ENCODE peak calls at places on chromosomes 4 and X, in nine cellular contexts. Q is fibroblast of pulmonary artery; Z is body of pancreas; M is adipocyte; L is ovary; J is CD8-positive, alpha-beta T cell; S is CD4-positive, CD25-positive, alpha-beta regulatory T cell; K is brain microvascular endothelial cell; V is mucosa of descending colon. D is an unnamed sample.

GRCh38 chr4:45679411-45679810 is 444.4 kb downstream of the GABRG1 start:
- DNase-seq in L (no peak), Q (no peak), M (no peak), Z (no peak), K (no peak), V (no peak), S (no peak), J (no peak), D (no peak)

GRCh38 chr4:152590179-152591031 is 54.5 kb upstream of the FBXW7 start:
- DNase-seq in J (no peak), S (no peak), L (no peak), Z (no peak), M (peak), K (peak), V (no peak), Q (peak), D (no peak)

GRCh38 chr4:1246901-1247810 is 1.8 kb downstream of the CTBP1 start:
- DNase-seq in J (no peak), V (peak), S (peak), Z (peak), K (no peak), Q (no peak), L (peak), M (peak), D (peak)

GRCh38 chr4:182778222-182778982 is 138.8 kb downstream of the DCTD start:
- DNase-seq in M (no peak), L (no peak), Z (no peak), Q (no peak), J (no peak), S (no peak), K (no peak), V (no peak), D (no peak)

GRCh38 chr4:732480-732879 is 26.8 kb downstream of the PCGF3 start:
- DNase-seq in J (no peak), K (no peak), Q (no peak), M (no peak), L (no peak), V (no peak), Z (no peak), S (no peak), D (no peak)

GRCh38 chr4:154039435-154040061 is 250.7 kb upstream of the SFRP2 start:
- DNase-seq in L (no peak), Z (no peak), M (no peak), J (no peak), V (no peak), K (no peak), Q (peak), S (no peak), D (no peak)

GRCh38 chr4:81052119-81053068 is 21.9 kb downstream of the BMP3 start:
- DNase-seq in L (peak), Z (peak), M (peak), J (peak), V (peak), Q (peak), K (peak), S (peak), D (peak)

GRCh38 chrX:7263961-7264360 is 116.0 kb upstream of the PUDP start:
- DNase-seq in J (no peak), Q (no peak), V (no peak), M (no peak), Z (no peak), S (no peak), L (no peak), K (no peak), D (peak)

GRCh38 chrX:5388087-5388486 is 840.6 kb downstream of the NLGN4X start:
- DNase-seq in Z (no peak), Q (no peak), K (no peak), S (no peak), V (no peak), M (no peak), L (no peak), J (no peak), D (peak)

GRCh38 chr4:87973283-87974169 is 2.0 kb upstream of the SPP1 start:
- DNase-seq in M (peak), Z (peak), S (peak), V (peak), K (peak), Q (peak), L (peak), J (peak), D (peak)

GRCh38 chr4:87977521-87978278 is 2.2 kb downstream of the SPP1 start:
- DNase-seq in K (no peak), M (no peak), Q (no peak), Z (no peak), S (no peak), L (no peak), J (no peak), V (no peak), D (no peak)

GRCh38 chr4:87975466-87975865 is at the start of gene SPP1:
- DNase-seq in K (peak), S (peak), V (no peak), J (no peak), L (no peak), Q (peak), Z (no peak), M (peak), D (peak)

GRCh38 chr4:87971866-87972265 is 3.6 kb upstream of the SPP1 start:
- DNase-seq in L (no peak), V (no peak), J (no peak), M (no peak), K (no peak), Z (no peak), S (no peak), Q (no peak), D (no peak)

DNA sequence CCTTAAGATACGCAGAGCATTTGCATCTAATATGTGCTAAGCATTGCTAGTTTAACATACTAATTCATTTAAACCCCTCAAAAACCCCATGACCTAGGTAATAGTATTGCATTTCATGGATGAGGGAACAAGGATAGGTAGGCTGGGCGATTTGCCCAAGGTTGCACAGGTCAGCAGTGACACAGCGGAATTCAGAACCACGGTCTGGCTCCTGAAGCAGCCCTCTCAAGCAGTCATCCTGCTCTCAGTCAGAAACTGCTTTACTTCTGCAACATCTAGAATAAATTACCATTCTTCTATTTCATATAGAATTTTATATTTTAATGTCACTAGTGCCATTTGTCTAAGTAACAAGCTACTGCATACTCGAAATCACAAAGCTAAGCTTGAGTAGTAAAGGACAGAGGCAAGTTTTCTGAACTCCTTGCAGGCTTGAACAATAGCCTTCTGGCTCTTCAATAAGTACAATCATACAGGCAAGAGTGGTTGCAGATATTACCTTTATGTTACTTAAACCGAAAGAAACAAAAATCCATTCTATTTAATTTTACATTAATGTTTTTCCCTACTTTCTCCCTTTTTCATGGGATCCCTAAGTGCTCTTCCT is 555 bp upstream of the SPP1 start:
- DNase-seq in S (no peak), Q (no peak), Z (peak), V (no peak), L (no peak), M (no peak), K (no peak), J (no peak), D (no peak)
- H3K4me3 ChIP-seq in S (no peak), Q (no peak), Z (no peak), V (no peak), L (no peak), M (no peak), K (no peak), J (no peak), D (no peak)

DNA sequence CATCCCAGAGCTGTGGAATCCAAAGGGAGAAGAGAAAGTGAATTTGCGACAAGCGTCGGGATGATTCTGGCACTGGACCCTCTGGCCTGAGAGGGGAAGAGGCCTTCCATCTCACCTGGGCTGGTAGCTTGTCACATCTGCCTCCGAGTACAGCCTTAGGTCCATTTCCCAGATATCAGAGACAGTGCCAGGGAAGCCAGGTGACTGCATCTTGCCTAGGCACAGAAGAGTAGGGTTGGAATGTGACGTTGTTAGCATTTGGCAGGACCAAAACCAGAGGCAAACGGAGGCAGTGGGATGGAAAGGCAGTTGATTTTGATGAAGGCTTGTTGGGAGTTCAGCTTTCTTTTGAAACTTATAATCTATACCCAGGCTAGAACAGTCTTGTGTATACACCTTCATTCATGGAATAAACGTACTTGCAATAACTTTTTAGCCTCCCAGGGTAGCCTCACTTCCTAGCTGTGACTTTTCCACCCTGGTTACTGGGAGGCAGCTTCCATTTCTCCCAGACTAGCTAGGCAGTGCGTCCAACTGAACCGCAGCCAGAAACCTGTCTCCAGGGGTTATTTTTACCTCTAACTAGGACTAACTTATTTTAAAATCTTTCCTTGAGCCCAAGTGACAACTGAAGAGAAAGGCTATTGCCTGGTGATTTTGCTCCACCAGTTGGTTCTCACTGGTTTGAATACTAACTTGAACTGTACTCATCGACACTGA is 5.9 kb downstream of the SOD3 start:
- DNase-seq in L (no peak), M (no peak), S (no peak), J (no peak), V (no peak), K (no peak), Z (no peak), Q (no peak), D (no peak)
- H3K4me3 ChIP-seq in L (peak), M (peak), S (no peak), J (no peak), V (no peak), K (no peak), Z (no peak), Q (no peak), D (no peak)

GRCh38 chrX:78945186-78945912 is at the start of gene P2RY10:
- DNase-seq in M (no peak), Z (no peak), Q (no peak), J (peak), K (no peak), S (peak), V (no peak), L (no peak), D (peak)
- H3K4me3 ChIP-seq in M (no peak), Z (no peak), Q (no peak), J (peak), K (no peak), S (peak), V (no peak), L (no peak), D (peak)

DNA sequence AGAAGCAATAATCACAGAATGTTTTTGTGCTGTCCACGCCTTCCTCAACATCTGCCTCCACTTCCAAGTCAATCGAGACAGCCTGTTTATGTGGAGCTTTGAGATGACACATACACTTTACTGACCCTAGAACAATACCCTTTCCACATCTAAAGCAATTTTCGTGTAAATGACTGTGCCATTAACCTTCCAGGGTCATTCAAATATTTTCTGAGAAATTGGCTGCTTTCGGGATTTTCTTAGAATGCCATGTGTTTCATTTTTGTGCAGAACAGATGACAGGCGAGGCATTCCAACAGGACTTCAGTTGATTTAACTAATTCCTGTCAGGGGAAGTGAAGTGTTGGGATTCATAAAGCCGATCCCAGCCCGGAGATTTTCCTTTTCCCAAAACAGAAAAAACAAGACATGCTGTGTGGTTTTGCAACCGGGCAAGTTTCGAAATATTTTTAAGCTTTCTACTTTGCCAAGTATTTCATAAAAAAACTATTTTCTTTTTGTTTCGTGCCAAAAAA is 73.9 kb downstream of the SORBS2 start:
- DNase-seq in V (no peak), J (no peak), Z (no peak), Q (peak), S (no peak), M (peak), L (no peak), K (peak), D (no peak)
- H3K4me3 ChIP-seq in V (no peak), J (no peak), Z (no peak), Q (peak), S (no peak), M (peak), L (peak), K (peak), D (no peak)

DNA sequence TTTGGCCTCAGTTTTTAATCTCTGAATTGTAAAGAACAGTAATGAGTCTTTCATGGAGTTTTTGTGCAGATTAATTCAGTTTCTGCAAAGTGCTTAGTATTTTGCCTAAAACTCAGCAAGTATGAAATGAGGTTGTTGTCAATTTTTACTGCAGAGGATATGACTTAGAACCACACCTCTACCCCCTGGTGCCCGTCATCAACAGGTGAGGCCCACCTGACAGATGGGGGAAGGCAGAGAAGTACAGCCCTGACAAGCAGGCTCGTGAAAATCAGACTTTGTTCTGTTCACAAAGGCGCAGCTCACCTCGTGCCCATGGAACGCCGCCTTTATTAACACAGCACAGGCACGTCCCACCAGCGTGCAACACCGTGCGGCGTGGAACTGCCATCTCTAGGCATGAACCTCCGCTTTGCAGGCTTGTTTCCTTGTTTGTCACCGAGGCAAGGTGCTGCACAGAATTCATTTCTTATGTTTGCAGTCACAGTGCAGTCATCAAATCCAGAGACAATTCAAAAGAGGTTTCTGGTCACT is 13.3 kb downstream of the CYP4V2 start:
- DNase-seq in Q (no peak), Z (no peak), V (peak), J (no peak), M (no peak), S (no peak), K (no peak), L (no peak), D (no peak)
- H3K4me3 ChIP-seq in Q (peak), Z (no peak), V (no peak), J (peak), M (peak), S (peak), K (no peak), L (peak), D (peak)

GRCh38 chr4:23889814-23890269 is at the start of gene PPARGC1A:
- DNase-seq in L (peak), J (no peak), M (peak), Z (peak), V (peak), K (no peak), S (no peak), Q (peak), D (no peak)
- H3K4me3 ChIP-seq in L (peak), J (no peak), M (peak), Z (no peak), V (peak), K (peak), S (no peak), Q (peak), D (no peak)

GRCh38 chr4:56463711-56464110 is 3.7 kb upstream of the SRP72 start:
- DNase-seq in K (no peak), Q (no peak), S (no peak), Z (no peak), V (no peak), J (no peak), M (no peak), L (no peak), D (peak)
- H3K4me3 ChIP-seq in K (no peak), Q (no peak), S (no peak), Z (no peak), V (no peak), J (no peak), M (no peak), L (no peak), D (no peak)

GRCh38 chr4:15545371-15545770 is 75.7 kb downstream of the CC2D2A start:
- DNase-seq in K (no peak), L (no peak), S (no peak), M (no peak), V (no peak), J (no peak), Q (no peak), Z (no peak), D (no peak)

GRCh38 chr4:15543537-15544195 is 74.0 kb downstream of the CC2D2A start:
- DNase-seq in Z (no peak), Q (no peak), S (no peak), J (no peak), K (no peak), V (no peak), L (no peak), M (no peak), D (no peak)

GRCh38 chr4:15544196-15544730 is 74.6 kb downstream of the CC2D2A start:
- DNase-seq in Q (no peak), M (no peak), V (no peak), J (no peak), S (no peak), K (no peak), Z (no peak), L (no peak), D (no peak)

GRCh38 chr4:15550491-15550890 is 80.8 kb downstream of the CC2D2A start:
- DNase-seq in Q (no peak), S (no peak), K (no peak), V (no peak), Z (no peak), J (no peak), M (no peak), L (no peak), D (no peak)

GRCh38 chr4:15547392-15547791 is 77.7 kb downstream of the CC2D2A start:
- DNase-seq in Z (no peak), K (no peak), M (no peak), L (no peak), J (no peak), S (peak), V (no peak), Q (no peak), D (no peak)
- H3K4me3 ChIP-seq in Z (no peak), K (no peak), M (no peak), L (no peak), J (no peak), S (peak), V (no peak), Q (no peak), D (no peak)

GRCh38 chr4:156971623-156972369 is at the start of gene PDGFC:
- DNase-seq in J (no peak), S (no peak), K (peak), M (peak), Q (peak), L (peak), V (peak), Z (peak), D (no peak)

GRCh38 chr4:156972370-156972980 is 876 bp upstream of the PDGFC start:
- DNase-seq in S (no peak), M (no peak), Z (no peak), J (no peak), Q (no peak), V (no peak), K (no peak), L (no peak), D (no peak)

GRCh38 chr4:156971168-156971601 is 414 bp downstream of the PDGFC start:
- DNase-seq in K (no peak), Q (no peak), J (no peak), M (no peak), L (peak), V (peak), Z (peak), S (no peak), D (no peak)

GRCh38 chr4:156969136-156969535 is 2.5 kb downstream of the PDGFC start:
- DNase-seq in J (no peak), S (no peak), M (no peak), Z (no peak), V (no peak), L (no peak), Q (no peak), K (no peak), D (no peak)

GRCh38 chr4:156970501-156971167 is 965 bp downstream of the PDGFC start:
- DNase-seq in Z (peak), L (peak), K (no peak), V (peak), M (peak), Q (peak), S (no peak), J (no peak), D (no peak)
- H3K4me3 ChIP-seq in Z (peak), L (peak), K (peak), V (no peak), M (peak), Q (peak), S (no peak), J (no peak), D (no peak)

D was measured in Karpas-422.